ENCODE peak calls at places on chromosomes 7 and 10, in five cellular contexts. N is breast epithelium, R is GM12878, K is PC-9, G is heart right ventricle. S is an unnamed sample. For H3K9me3, the result is how much of the 10 kb centered on the place peaks cover.

GRCh38 chr7:120833551-120833950 is 24.4 kb downstream of the TSPAN12 start:
- DNase-seq in N (no peak), R (no peak), K (no peak), G (no peak), S (no peak)

GRCh38 chr10:99888623-99889022 is 106.2 kb downstream of the ABCC2 start:
- DNase-seq in G (no peak), R (no peak), K (no peak), N (no peak), S (no peak)

GRCh38 chr7:116232402-116232749 is 22.0 kb downstream of the TES start:
- DNase-seq in G (no peak), R (no peak), N (no peak), K (no peak), S (no peak)

GRCh38 chr7:128919241-128919640 is 8.7 kb upstream of the KCP start:
- DNase-seq in G (no peak), N (peak), K (no peak), R (no peak), S (no peak)

GRCh38 chr7:6623589-6624245 is 8.3 kb downstream of the ZNF853 start:
- DNase-seq in K (no peak), N (no peak), G (no peak), R (no peak), S (no peak)

GRCh38 chr10:58266003-58266825 is 1.5 kb downstream of the IPMK start:
- DNase-seq in R (no peak), G (no peak), N (no peak), K (peak), S (no peak)

GRCh38 chr10:52347327-52347667 is 33.2 kb downstream of the DKK1 start:
- DNase-seq in K (no peak), R (no peak), N (no peak), G (no peak), S (no peak)

GRCh38 chr7:77684030-77684429 is 12.2 kb upstream of the RSBN1L start:
- DNase-seq in N (no peak), G (no peak), R (no peak), K (no peak), S (no peak)

GRCh38 chr10:78184851-78185692 is 151.4 kb downstream of the RPS24 start:
- DNase-seq in G (no peak), R (no peak), K (no peak), N (no peak), S (no peak)

GRCh38 chr7:79182283-79182682 is 271.2 kb downstream of the MAGI2 start:
- DNase-seq in N (no peak), K (no peak), G (no peak), R (no peak), S (no peak)

GRCh38 chr7:21414795-21415393 is 13.0 kb upstream of the SP4 start:
- DNase-seq in N (no peak), R (no peak), K (no peak), G (no peak), S (no peak)

GRCh38 chr7:21412953-21413352 is 14.9 kb upstream of the SP4 start:
- DNase-seq in G (no peak), N (no peak), R (no peak), K (no peak), S (no peak)

GRCh38 chr7:21412291-21412896 is 15.5 kb upstream of the SP4 start:
- DNase-seq in G (no peak), R (peak), N (no peak), K (no peak), S (no peak)

GRCh38 chr7:21408481-21408820 is 19.4 kb upstream of the SP4 start:
- DNase-seq in N (no peak), K (no peak), R (no peak), G (no peak), S (no peak)

GRCh38 chr7:21413502-21413901 is 14.4 kb upstream of the SP4 start:
- DNase-seq in N (no peak), R (no peak), G (no peak), K (no peak), S (no peak)
- H3K9me3 ChIP-seq in N (under half), R (under half), G (under half), K (under half), S (under half)

DNA sequence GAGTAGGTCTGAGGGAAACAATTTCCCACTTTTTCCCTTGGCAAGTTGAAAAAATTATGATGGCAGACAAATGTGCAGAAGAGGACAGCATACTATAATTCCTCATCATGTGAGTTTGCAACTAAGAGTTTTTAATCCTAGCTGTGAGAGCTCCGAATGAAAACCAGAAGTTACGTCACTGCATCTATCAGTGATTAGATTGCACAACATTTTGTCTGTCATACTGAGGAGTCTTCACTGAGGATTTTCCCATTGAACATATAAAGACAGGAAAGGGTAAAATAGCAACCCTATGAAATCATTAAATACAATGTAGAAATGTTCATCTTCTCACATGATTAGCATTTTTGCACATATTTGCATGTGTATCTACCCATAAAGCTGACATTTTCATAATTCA is 45.8 kb downstream of the ZNF736 start:
- DNase-seq in N (no peak), R (no peak), K (no peak), G (no peak), S (no peak)
- H3K9me3 ChIP-seq in N (half or more), R (under half), K (under half), G (half or more), S (under half)

GRCh38 chr10:25552283-25552919 is 377.6 kb downstream of the GPR158 start:
- DNase-seq in R (no peak), N (no peak), G (no peak), K (no peak), S (no peak)
- H3K9me3 ChIP-seq in R (under half), N (under half), G (under half), K (under half), S (under half)

DNA sequence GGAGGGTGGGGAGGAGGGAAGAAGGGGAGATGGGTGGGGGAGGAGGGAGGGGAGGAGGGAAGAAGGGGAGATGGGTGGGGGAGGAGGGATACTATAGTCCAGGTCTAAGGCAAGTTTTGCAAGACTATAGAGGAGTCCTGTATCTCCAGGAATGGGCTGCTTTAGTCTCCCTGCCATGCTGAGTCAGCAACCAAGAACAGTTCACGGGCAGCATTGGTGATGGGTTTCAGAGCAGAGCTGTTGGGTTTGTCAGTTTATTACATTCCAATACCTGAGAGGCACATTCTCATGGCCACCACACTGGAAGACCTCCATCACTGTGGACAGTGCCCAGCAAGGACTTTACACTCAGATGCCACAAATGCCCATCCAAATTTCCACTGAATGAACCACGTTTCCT is 212.7 kb downstream of the GRM8 start:
- DNase-seq in G (no peak), N (no peak), K (no peak), R (no peak), S (no peak)
- H3K9me3 ChIP-seq in G (under half), N (under half), K (under half), R (under half), S (under half)

GRCh38 chr7:5070206-5070605 is 24.5 kb downstream of the RBAK start:
- DNase-seq in G (no peak), N (no peak), R (no peak), K (no peak), S (no peak)
- H3K9me3 ChIP-seq in G (half or more), N (half or more), R (under half), K (half or more), S (under half)

GRCh38 chr7:158245724-158246041 is 341.9 kb downstream of the PTPRN2 start:
- DNase-seq in G (no peak), N (no peak), R (no peak), K (no peak), S (no peak)
- H3K9me3 ChIP-seq in G (under half), N (under half), R (under half), K (under half), S (under half)

GRCh38 chr7:41420421-41420820 is 282.5 kb downstream of the INHBA start:
- DNase-seq in K (peak), G (no peak), R (no peak), N (no peak), S (no peak)
- H3K9me3 ChIP-seq in K (under half), G (under half), R (under half), N (under half), S (under half)

GRCh38 chr7:57364933-57365710 is 84.9 kb upstream of the ZNF716 start:
- DNase-seq in R (no peak), G (no peak), K (no peak), N (no peak), S (no peak)

GRCh38 chr7:57362868-57363267 is 87.1 kb upstream of the ZNF716 start:
- DNase-seq in N (no peak), K (no peak), R (no peak), G (no peak), S (no peak)

GRCh38 chr7:57367171-57367570 is 82.8 kb upstream of the ZNF716 start:
- DNase-seq in R (no peak), N (no peak), G (no peak), K (no peak), S (no peak)

GRCh38 chr7:57361406-57361805 is 88.6 kb upstream of the ZNF716 start:
- DNase-seq in R (no peak), G (no peak), N (no peak), K (no peak), S (no peak)

DNA sequence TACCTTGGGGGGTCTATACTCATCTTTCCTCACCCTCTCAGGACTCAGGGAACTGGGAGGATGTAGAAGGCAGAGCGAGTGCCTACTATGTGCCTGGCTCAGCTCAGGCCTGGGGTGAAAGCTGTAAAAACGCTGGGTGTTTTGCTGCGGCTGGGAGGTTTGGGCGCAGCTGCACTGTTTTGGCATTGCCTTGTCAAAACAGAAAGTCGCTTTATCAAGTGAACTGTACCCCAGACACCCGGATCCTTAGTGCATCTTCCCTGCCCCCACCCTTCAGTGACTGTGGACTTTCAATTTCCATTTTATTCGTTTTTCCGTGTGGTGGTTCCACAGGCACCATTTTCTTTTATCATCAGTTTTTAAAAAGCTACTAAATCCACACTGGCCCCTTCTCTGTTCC is 86.7 kb upstream of the ZNF716 start:
- DNase-seq in G (no peak), K (no peak), R (no peak), N (no peak), S (no peak)
- H3K9me3 ChIP-seq in G (under half), K (under half), R (under half), N (under half), S (under half)

GRCh38 chr7:98974906-98975816 is 96.8 kb downstream of the TRRAP start:
- DNase-seq in G (peak), R (no peak), N (no peak), K (no peak), S (no peak)

GRCh38 chr7:98982686-98983085 is 104.4 kb downstream of the TRRAP start:
- DNase-seq in R (no peak), G (no peak), N (no peak), K (no peak), S (no peak)

GRCh38 chr7:98976396-98977185 is 98.3 kb downstream of the TRRAP start:
- DNase-seq in R (no peak), G (no peak), N (no peak), K (no peak), S (no peak)

GRCh38 chr7:98981701-98982100 is 103.4 kb downstream of the TRRAP start:
- DNase-seq in K (no peak), G (no peak), N (no peak), R (no peak), S (no peak)

GRCh38 chr7:98978672-98979071 is 100.3 kb downstream of the TRRAP start:
- DNase-seq in K (no peak), R (no peak), N (no peak), G (no peak), S (no peak)
- H3K9me3 ChIP-seq in K (under half), R (under half), N (under half), G (under half), S (under half)

S was measured in T-helper 17 cell.